ENCODE peak calls at places on chromosome 6, in seven cellular contexts. N is A549, E is AG10803, G is neural crest cell, C is endothelial cell, J is GM20000, K is bronchial epithelial cell. P is an unnamed sample.

GRCh38 chr6:27825025-27825823 is 87.0 kb downstream of the OR2B2 start:
- DNase-seq in J (no peak), K (peak; percentile 43), G (no peak), C (no peak), N (no peak), E (no peak), P (no peak)

GRCh38 chr6:93417421-93417996 is 1.9 kb downstream of the EPHA7 start:
- DNase-seq in E (no peak), J (peak; percentile 42), N (peak; percentile 4), K (no peak), G (no peak), C (peak; percentile 37), P (no peak)

GRCh38 chr6:168695701-168696100 is 254.7 kb downstream of the SMOC2 start:
- DNase-seq in N (no peak), E (no peak), G (no peak), J (no peak), K (no peak), C (no peak), P (no peak)

GRCh38 chr6:15536201-15536955 is 126.5 kb downstream of the DTNBP1 start:
- DNase-seq in C (no peak), J (no peak), E (peak; percentile 31), N (no peak), G (no peak), K (no peak), P (no peak)

GRCh38 chr6:81265106-81265505 is 487.4 kb downstream of the TENT5A start:
- DNase-seq in N (no peak), E (peak; percentile 72), K (no peak), J (no peak), C (no peak), G (no peak), P (no peak)

GRCh38 chr6:127299522-127300240 is 33.0 kb downstream of the RNF146 start:
- DNase-seq in J (no peak), G (no peak), C (no peak), N (no peak), E (peak; percentile 30), K (peak; percentile 26), P (no peak)

GRCh38 chr6:91879346-91879995 is 1292.6 kb upstream of the MAP3K7 start:
- DNase-seq in K (no peak), C (no peak), E (no peak), G (no peak), J (no peak), N (no peak), P (peak; percentile 77)

GRCh38 chr6:92682999-92683398 is 736.4 kb downstream of the EPHA7 start:
- DNase-seq in N (no peak), G (no peak), K (no peak), J (no peak), E (peak; percentile 3), C (no peak), P (no peak)

GRCh38 chr6:36445651-36446050 is 2.9 kb downstream of the KCTD20 start:
- DNase-seq in G (no peak), E (no peak), K (no peak), J (no peak), N (no peak), C (no peak), P (no peak)

GRCh38 chr6:54579011-54579410 is 267.6 kb upstream of the FAM83B start:
- DNase-seq in C (no peak), E (peak; percentile 26), J (no peak), G (peak; percentile 1), N (no peak), K (no peak), P (no peak)

GRCh38 chr6:16267428-16268263 is 29.3 kb downstream of the GMPR start:
- DNase-seq in G (no peak), K (no peak), J (no peak), E (no peak), N (no peak), C (no peak), P (no peak)

GRCh38 chr6:20789162-20789561 is 254.9 kb downstream of the CDKAL1 start:
- DNase-seq in N (no peak), C (no peak), E (peak; percentile 36), J (no peak), K (peak; percentile 18), G (no peak), P (no peak)

GRCh38 chr6:36824262-36824661 is 15.0 kb downstream of the CPNE5 start:
- DNase-seq in C (no peak), N (no peak), J (no peak), G (no peak), E (no peak), K (no peak), P (no peak)

GRCh38 chr6:111663232-111663631 is 57.6 kb upstream of the TRAF3IP2 start:
- DNase-seq in C (peak; percentile 18), K (no peak), N (no peak), E (no peak), J (no peak), G (no peak), P (no peak)

GRCh38 chr6:97068211-97068610 is 143.7 kb downstream of the KLHL32 start:
- DNase-seq in K (peak; percentile 33), E (peak; percentile 52), N (peak; percentile 6), J (no peak), G (peak; percentile 33), C (peak; percentile 35), P (no peak)

GRCh38 chr6:118813795-118814194 is 80.2 kb upstream of the ASF1A start:
- DNase-seq in N (no peak), J (no peak), K (peak; percentile 56), C (no peak), E (peak; percentile 32), G (no peak), P (no peak)

GRCh38 chr6:97885844-97886243 is 602.8 kb upstream of the MMS22L start:
- DNase-seq in E (no peak), G (no peak), K (no peak), C (no peak), N (no peak), J (no peak), P (no peak)

GRCh38 chr6:56770011-56770520 is 127.4 kb upstream of the DST start:
- DNase-seq in N (no peak), J (no peak), K (no peak), E (no peak), G (no peak), C (no peak), P (no peak)

GRCh38 chr6:117389227-117390057 is 36.3 kb downstream of the ROS1 start:
- DNase-seq in E (no peak), J (no peak), G (no peak), C (no peak), K (peak; percentile 93), N (peak; percentile 5), P (no peak)

GRCh38 chr6:166005401-166005845 is 162.2 kb downstream of the TBXT start:
- DNase-seq in C (no peak), K (no peak), E (no peak), N (peak; percentile 50), G (peak; percentile 36), J (no peak), P (no peak)

GRCh38 chr6:134523051-134523450 is 205.1 kb upstream of the SGK1 start:
- DNase-seq in J (no peak), K (no peak), E (no peak), G (no peak), N (no peak), C (no peak), P (no peak)

GRCh38 chr6:815348-815738 is 122.4 kb upstream of the EXOC2 start:
- DNase-seq in G (no peak), K (no peak), E (no peak), C (peak; percentile 18), J (no peak), N (no peak), P (no peak)

GRCh38 chr6:121645100-121645745 is 209.8 kb downstream of the GJA1 start:
- DNase-seq in C (no peak), J (no peak), K (no peak), G (no peak), E (peak; percentile 44), N (no peak), P (no peak)

DNA sequence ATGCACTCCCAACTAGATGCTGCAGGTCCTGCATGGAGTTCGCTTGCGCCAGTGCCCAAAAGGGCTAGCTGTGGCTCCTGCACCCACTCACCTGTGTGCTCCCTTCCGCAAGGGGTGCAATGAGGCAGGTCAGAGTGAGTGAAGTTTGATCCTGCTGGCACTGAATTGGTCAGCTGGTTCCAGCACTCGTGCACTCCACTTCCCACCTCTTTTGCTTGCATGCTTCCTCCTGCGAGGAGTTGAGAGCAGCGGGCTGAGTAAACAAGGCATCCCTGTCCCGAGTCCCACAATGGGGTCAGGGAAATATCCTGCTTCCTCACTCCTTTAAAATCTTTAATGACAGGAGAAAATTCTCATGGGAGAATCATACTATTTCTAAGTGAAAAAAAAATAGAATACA is 86.2 kb downstream of the LCA5 start:
- DNase-seq in N (no peak), K (no peak), G (no peak), E (no peak), J (no peak), C (no peak), P (no peak)
- TF ChIP-seq CTCF in N (no peak), K (no peak), G (no peak), E (no peak), J (no peak), C (no peak), P (no peak)

GRCh38 chr6:158770948-158771347 is 48.2 kb downstream of the EZR start:
- DNase-seq in N (no peak), E (no peak), G (no peak), K (no peak), J (no peak), C (no peak), P (no peak)
- TF ChIP-seq CTCF in N (no peak), E (no peak), G (no peak), K (no peak), J (no peak), C (no peak), P (no peak)

GRCh38 chr6:90261801-90262200 is 34.8 kb downstream of the BACH2 start:
- DNase-seq in E (no peak), G (no peak), J (no peak), K (no peak), N (no peak), C (no peak), P (no peak)
- TF ChIP-seq CTCF in E (no peak), G (no peak), J (no peak), K (no peak), N (no peak), C (no peak), P (no peak)

GRCh38 chr6:142944126-142945066 is 580 bp downstream of the HIVEP2 start:
- DNase-seq in G (peak; percentile 46), C (peak; percentile 65), K (peak; percentile 50), J (peak; percentile 74), N (peak; percentile 29), E (peak; percentile 85), P (peak; percentile 55)

GRCh38 chr6:142946181-142946923 is 1.4 kb upstream of the HIVEP2 start:
- DNase-seq in J (peak; percentile 88), N (peak; percentile 65), E (peak; percentile 99), C (peak; percentile 86), G (peak; percentile 62), K (peak; percentile 95), P (peak; percentile 96)

GRCh38 chr6:142943746-142944125 is 1.2 kb downstream of the HIVEP2 start:
- DNase-seq in K (peak; percentile 48), J (peak; percentile 45), E (peak; percentile 48), N (no peak), C (peak; percentile 10), G (no peak), P (no peak)

GRCh38 chr6:142945446-142946180 is 637 bp upstream of the HIVEP2 start:
- DNase-seq in K (peak; percentile 34), J (peak; percentile 79), E (no peak), C (peak; percentile 58), G (peak; percentile 18), N (peak; percentile 27), P (peak; percentile 44)

DNA sequence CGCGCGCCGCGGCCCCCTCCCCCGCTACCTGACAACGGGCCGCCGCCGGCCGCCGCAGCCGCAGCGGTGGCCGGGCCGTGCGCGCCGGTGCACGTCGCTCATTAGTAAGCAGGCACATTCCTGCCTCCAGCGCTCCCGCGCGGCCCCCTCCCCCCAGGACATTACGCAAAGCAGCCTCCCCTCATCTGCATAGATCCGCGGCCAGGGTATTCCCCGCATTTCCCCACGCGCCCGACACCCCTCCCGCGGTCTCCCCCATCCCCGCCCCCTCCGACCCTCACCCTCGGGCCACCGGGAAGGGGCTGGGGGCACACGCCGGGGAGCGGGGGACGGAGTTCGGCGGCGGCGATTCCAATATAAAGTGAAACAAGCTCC is at the start of gene HIVEP2:
- DNase-seq in K (peak; percentile 84), N (peak; percentile 36), C (peak; percentile 83), J (peak; percentile 84), E (peak; percentile 84), G (peak; percentile 59), P (peak; percentile 77)
- TF ChIP-seq CTCF in K (no peak), N (no peak), C (no peak), J (no peak), E (peak; percentile 10), G (no peak), P (no peak)